ENCODE peak calls at places on chromosomes 5 and 9, in ten cellular contexts. K is left lung; N is activated naive CD4-positive, alpha-beta T cell treated with anti-CD3 and anti-CD28 coated beads, Interleukin-2, amount 50 U/mL, for 72 hours; Q is left ventricle myocardium superior; S is activated naive CD8-positive, alpha-beta T cell treated with anti-CD3 and anti-CD28 coated beads, Interleukin-2, amount 50 U/mL, for 24 hours; W is stimulated activated naive B cell treated with anti-CD40 and anti-IgM and Interleukin-4, amounts not matched to agents 10 μg/mL and 1 μg/mL and 100 μg/mL, for 72 hours; Y is lung; H is activated CD8-positive, alpha-beta T cell treated with anti-CD3 and anti-CD28 coated beads for 36 hours; R is stimulated activated naive CD8-positive, alpha-beta T cell treated with anti-CD3 and anti-CD28 coated beads, Interleukin-15, amount 100 ng/mL, for 72 hours; D is stimulated activated effector memory CD8-positive, alpha-beta T cell treated with anti-CD3 and anti-CD28 coated beads, Interleukin-12 subunit alpha, Interleukin-12 subunit beta, amount 100 ng/mL, for 72 hours. B is an unnamed sample.

GRCh38 chr5:133974142-133974541 is 5.7 kb upstream of the C5orf15 start:
- ATAC-seq in K (no peak), N (no peak), Q (no peak), S (no peak), W (no peak), Y (no peak), H (no peak), R (no peak), D (no peak), B (no peak)

GRCh38 chr5:142515036-142515435 is 170.9 kb downstream of the FGF1 start:
- ATAC-seq in K (no peak), N (no peak), Q (peak; percentile 48), S (no peak), W (no peak), Y (no peak), H (no peak), R (no peak), D (no peak), B (no peak)

GRCh38 chr5:120465281-120465961 is 1.3 kb downstream of the PRR16 start:
- ATAC-seq in K (peak; percentile 51), N (no peak), Q (peak; percentile 73), S (peak; percentile 42), W (peak; percentile 23), Y (peak; percentile 36), H (peak; percentile 19), R (peak; percentile 54), D (no peak), B (peak; percentile 6)

GRCh38 chr5:62661126-62661525 is 82.5 kb downstream of the LRRC70 start:
- ATAC-seq in K (no peak), N (no peak), Q (no peak), S (no peak), W (no peak), Y (no peak), H (no peak), R (no peak), D (no peak), B (no peak)

GRCh38 chr9:115604831-115605483 is 487.0 kb upstream of the TNC start:
- ATAC-seq in K (no peak), N (no peak), Q (peak; percentile 53), S (no peak), W (no peak), Y (no peak), H (no peak), R (no peak), D (no peak), B (no peak)

GRCh38 chr5:171990713-171991015 is 15.8 kb downstream of the FBXW11 start:
- ATAC-seq in K (no peak), N (no peak), Q (no peak), S (no peak), W (no peak), Y (no peak), H (no peak), R (no peak), D (no peak), B (no peak)

GRCh38 chr9:101716629-101717028 is 21.8 kb downstream of the GRIN3A start:
- ATAC-seq in K (peak; percentile 17), N (no peak), Q (peak; percentile 79), S (no peak), W (no peak), Y (no peak), H (no peak), R (no peak), D (no peak), B (no peak)

GRCh38 chr9:35697486-35697885 is 7.8 kb upstream of the TPM2 start:
- ATAC-seq in K (no peak), N (no peak), Q (peak; percentile 7), S (no peak), W (no peak), Y (no peak), H (no peak), R (no peak), D (peak; percentile 5), B (peak; percentile 7)

GRCh38 chr9:116661037-116661954 is 25.8 kb upstream of the TRIM32 start:
- ATAC-seq in K (peak; percentile 94), N (peak; percentile 31), Q (peak; percentile 82), S (no peak), W (peak; percentile 68), Y (peak; percentile 64), H (peak; percentile 42), R (peak; percentile 63), D (peak; percentile 60), B (peak; percentile 39)

GRCh38 chr9:107294756-107295155 is 11.7 kb downstream of the RAD23B start:
- ATAC-seq in K (no peak), N (no peak), Q (no peak), S (no peak), W (no peak), Y (no peak), H (no peak), R (no peak), D (no peak), B (no peak)

GRCh38 chr9:116000748-116001329 is 152.8 kb upstream of the PAPPA start:
- ATAC-seq in K (peak; percentile 34), N (no peak), Q (peak; percentile 55), S (no peak), W (no peak), Y (no peak), H (no peak), R (no peak), D (no peak), B (no peak)

GRCh38 chr5:36452394-36453100 is 150.8 kb upstream of the RANBP3L start:
- ATAC-seq in K (no peak), N (no peak), Q (no peak), S (no peak), W (no peak), Y (no peak), H (no peak), R (no peak), D (no peak), B (no peak)

GRCh38 chr5:93070938-93071337 is 510.1 kb downstream of the NR2F1-AS1 start:
- ATAC-seq in K (no peak), N (no peak), Q (no peak), S (no peak), W (no peak), Y (no peak), H (no peak), R (no peak), D (no peak), B (no peak)

GRCh38 chr9:38380872-38381534 is 11.5 kb upstream of the ALDH1B1 start:
- ATAC-seq in K (peak; percentile 62), N (no peak), Q (peak; percentile 57), S (no peak), W (no peak), Y (peak; percentile 41), H (no peak), R (no peak), D (no peak), B (no peak)

GRCh38 chr9:72540348-72540873 is 19.0 kb downstream of the TMC1 start:
- ATAC-seq in K (peak; percentile 93), N (no peak), Q (no peak), S (no peak), W (no peak), Y (peak; percentile 67), H (no peak), R (no peak), D (peak; percentile 49), B (peak; percentile 48)

GRCh38 chr9:3479516-3480352 is 46.1 kb downstream of the RFX3 start:
- ATAC-seq in K (no peak), N (peak; percentile 44), Q (no peak), S (no peak), W (peak; percentile 81), Y (no peak), H (no peak), R (peak; percentile 44), D (peak; percentile 80), B (peak; percentile 61)

GRCh38 chr9:110199643-110200042 is 8.3 kb downstream of the C9orf152 start:
- ATAC-seq in K (peak; percentile 76), N (no peak), Q (no peak), S (no peak), W (no peak), Y (no peak), H (no peak), R (no peak), D (no peak), B (no peak)

GRCh38 chr5:120640793-120641192 is 176.7 kb downstream of the PRR16 start:
- ATAC-seq in K (no peak), N (no peak), Q (peak; percentile 59), S (no peak), W (no peak), Y (no peak), H (no peak), R (no peak), D (no peak), B (no peak)

GRCh38 chr9:4946937-4947336 is 38.1 kb upstream of the JAK2 start:
- ATAC-seq in K (no peak), N (no peak), Q (peak; percentile 26), S (no peak), W (no peak), Y (no peak), H (no peak), R (no peak), D (no peak), B (no peak)

GRCh38 chr9:34994429-34995287 is 5.1 kb downstream of the DNAJB5 start:
- ATAC-seq in K (peak; percentile 21), N (no peak), Q (peak; percentile 7), S (no peak), W (no peak), Y (no peak), H (no peak), R (no peak), D (no peak), B (no peak)

GRCh38 chr9:99579964-99580363 is 241.7 kb upstream of the NR4A3 start:
- ATAC-seq in K (peak; percentile 76), N (no peak), Q (peak; percentile 66), S (no peak), W (peak; percentile 67), Y (peak; percentile 63), H (no peak), R (no peak), D (no peak), B (no peak)

GRCh38 chr9:26746357-26747072 is 146.1 kb downstream of the CAAP1 start:
- ATAC-seq in K (peak; percentile 79), N (no peak), Q (no peak), S (no peak), W (no peak), Y (no peak), H (no peak), R (no peak), D (no peak), B (no peak)

GRCh38 chr5:131252824-131253171 is 11.1 kb upstream of the CDC42SE2 start:
- ATAC-seq in K (peak; percentile 85), N (peak; percentile 75), Q (peak; percentile 80), S (peak; percentile 76), W (peak; percentile 89), Y (peak; percentile 89), H (peak; percentile 68), R (peak; percentile 87), D (peak; percentile 80), B (peak; percentile 66)

GRCh38 chr5:17374973-17375844 is 122.8 kb upstream of the TAF11L2 start:
- ATAC-seq in K (no peak), N (no peak), Q (no peak), S (no peak), W (no peak), Y (no peak), H (no peak), R (no peak), D (no peak), B (no peak)

GRCh38 chr9:108869092-108869725 is 7.1 kb downstream of the ACTL7A start:
- ATAC-seq in K (peak; percentile 75), N (no peak), Q (no peak), S (no peak), W (no peak), Y (no peak), H (no peak), R (no peak), D (no peak), B (no peak)

GRCh38 chr9:98962861-98963260 is 19.2 kb downstream of the COL15A1 start:
- ATAC-seq in K (no peak), N (no peak), Q (no peak), S (no peak), W (no peak), Y (no peak), H (no peak), R (no peak), D (no peak), B (no peak)

GRCh38 chr9:137604345-137605145 is 941 bp upstream of the ARRDC1 start:
- ATAC-seq in K (no peak), N (no peak), Q (peak; percentile 0), S (no peak), W (no peak), Y (no peak), H (no peak), R (no peak), D (no peak), B (no peak)

GRCh38 chr5:173204185-173204979 is 30.6 kb downstream of the NKX2-5 start:
- ATAC-seq in K (peak; percentile 35), N (no peak), Q (no peak), S (no peak), W (no peak), Y (no peak), H (peak; percentile 64), R (no peak), D (no peak), B (peak; percentile 28)